ENCODE peak calls at places on chromosomes 12 and 14, in nine cellular contexts. Q is RWPE2, W is thoracic aorta, D is HepG2, A is stomach, N is tibial nerve, X is lower lobe of right lung, M is pancreas, O is Panc1. S is an unnamed sample. For H3K27me3, the result is how much of the 10 kb centered on the place peaks cover.

GRCh38 chr12:90854136-90854689 is 100.8 kb downstream of the CCER1 start:
- DNase-seq in Q (no peak), W (no peak), D (peak), A (no peak), N (peak), X (no peak), M (no peak), O (no peak), S (no peak)

GRCh38 chr14:102323102-102323501 is 3.6 kb downstream of the ZNF839 start:
- DNase-seq in Q (no peak), W (peak), D (peak), A (peak), N (peak), X (peak), M (peak), O (peak), S (no peak)

GRCh38 chr14:96754845-96755184 is 42.4 kb upstream of the VRK1 start:
- DNase-seq in Q (no peak), W (no peak), D (no peak), A (no peak), N (no peak), X (no peak), M (no peak), O (no peak), S (no peak)

GRCh38 chr14:76786556-76786955 is 25.3 kb downstream of the VASH1 start:
- DNase-seq in Q (no peak), W (no peak), D (no peak), A (no peak), N (no peak), X (no peak), M (no peak), O (no peak), S (no peak)

GRCh38 chr14:90194706-90195105 is 61.6 kb upstream of the PSMC1 start:
- DNase-seq in Q (no peak), W (no peak), D (no peak), A (no peak), N (no peak), X (no peak), M (no peak), O (no peak), S (no peak)

GRCh38 chr12:49882248-49882850 is 21.4 kb downstream of the FAIM2 start:
- DNase-seq in Q (no peak), W (no peak), D (no peak), A (no peak), N (no peak), X (no peak), M (no peak), O (no peak), S (no peak)

GRCh38 chr14:80388980-80389711 is 177.8 kb upstream of the DIO2 start:
- DNase-seq in Q (no peak), W (no peak), D (no peak), A (no peak), N (no peak), X (no peak), M (no peak), O (no peak), S (no peak)

GRCh38 chr12:54588110-54588831 is at the start of gene PPP1R1A:
- DNase-seq in Q (no peak), W (no peak), D (no peak), A (peak), N (no peak), X (no peak), M (peak), O (no peak), S (no peak)

GRCh38 chr14:28596336-28596735 is 170.3 kb upstream of the FOXG1 start:
- DNase-seq in Q (no peak), W (no peak), D (no peak), A (no peak), N (no peak), X (no peak), M (no peak), O (no peak), S (no peak)

GRCh38 chr14:64465208-64465821 is at the start of gene AKAP5:
- DNase-seq in Q (no peak), W (no peak), D (peak), A (peak), N (peak), X (peak), M (peak), O (no peak), S (peak)

GRCh38 chr14:62289471-62289870 is 527.3 kb downstream of the SNAPC1 start:
- DNase-seq in Q (no peak), W (no peak), D (no peak), A (no peak), N (no peak), X (no peak), M (no peak), O (no peak), S (no peak)

GRCh38 chr14:51248041-51248987 is 8.3 kb downstream of the TMX1 start:
- DNase-seq in Q (no peak), W (no peak), D (no peak), A (no peak), N (no peak), X (no peak), M (no peak), O (no peak), S (no peak)

GRCh38 chr12:2483713-2484112 is 311.1 kb upstream of the FKBP4 start:
- DNase-seq in Q (no peak), W (no peak), D (no peak), A (no peak), N (no peak), X (no peak), M (no peak), O (no peak), S (no peak)

DNA sequence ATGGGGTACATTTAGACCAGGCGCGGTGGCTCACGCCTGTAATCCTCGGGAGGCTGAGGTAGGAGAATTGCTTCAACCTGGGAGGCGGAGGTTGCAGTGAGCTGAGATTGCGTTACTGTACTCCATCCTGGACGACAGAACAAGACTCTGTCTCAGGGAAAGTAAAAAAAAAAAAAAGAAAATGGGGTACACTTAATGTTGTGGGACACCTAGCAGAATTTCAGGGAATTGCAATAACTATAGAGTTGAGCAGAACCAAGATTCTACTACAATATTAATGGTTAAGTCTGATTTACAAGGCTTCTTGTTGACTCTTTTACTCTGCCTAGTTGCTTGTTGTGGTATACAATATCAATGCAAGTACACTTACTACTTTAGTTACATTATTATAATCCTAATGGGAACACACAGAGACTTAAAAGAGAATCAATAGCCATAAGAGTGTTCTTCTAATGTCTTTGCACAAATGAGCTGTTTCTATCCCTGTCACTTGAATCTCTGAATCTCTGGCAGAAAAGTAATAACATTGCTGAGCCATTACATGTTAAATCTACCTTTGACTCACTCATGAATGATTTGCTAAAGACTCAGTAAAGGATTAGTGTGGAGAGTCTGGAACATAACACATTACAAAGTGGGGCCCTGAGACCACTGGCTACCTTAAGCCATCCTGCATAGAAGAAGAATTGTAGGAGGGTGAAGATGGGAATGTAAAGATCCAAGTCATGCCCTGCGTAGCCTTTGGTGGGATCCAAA is 22.7 kb downstream of the BEST3 start:
- DNase-seq in Q (no peak), W (no peak), D (no peak), A (no peak), N (no peak), X (no peak), M (no peak), O (no peak), S (no peak)
- TF ChIP-seq CTCF in Q (peak), W (no peak), D (no peak), A (no peak), N (no peak), X (no peak), M (no peak), O (peak), S (no peak)

DNA sequence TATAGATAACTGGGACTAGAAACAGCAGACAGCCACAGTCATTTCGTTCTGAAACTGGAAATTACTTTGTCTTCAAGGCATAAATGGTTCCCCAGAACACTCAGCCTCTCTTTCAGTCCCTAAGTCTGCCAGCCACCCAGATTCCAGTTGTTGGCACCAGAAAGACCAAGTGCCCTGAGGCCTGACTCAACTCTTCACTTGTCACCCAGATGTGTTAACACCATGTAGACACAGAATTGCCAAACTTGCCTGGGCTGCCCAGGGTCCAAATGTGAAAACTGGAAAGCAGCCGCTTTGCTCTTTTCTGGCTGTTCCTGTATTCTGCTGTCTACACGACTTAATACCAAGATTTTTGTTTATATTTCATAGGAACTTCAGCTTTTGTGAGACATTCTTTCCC is 3.0 kb upstream of the LGALS3 start:
- DNase-seq in Q (no peak), W (no peak), D (no peak), A (no peak), N (no peak), X (no peak), M (no peak), O (no peak), S (no peak)
- H3K27ac ChIP-seq in Q (no peak), W (peak), D (no peak), A (peak), N (peak), X (peak), M (no peak), O (peak), S (no peak)

GRCh38 chr12:4044736-4045432 is 171.7 kb upstream of the PARP11 start:
- DNase-seq in Q (no peak), W (no peak), D (no peak), A (no peak), N (no peak), X (no peak), M (no peak), O (no peak), S (no peak)
- H3K27me3 ChIP-seq in Q (under half), W (under half), D (under half), A (under half), N (under half), X (under half), M (under half), O (under half), S (under half)

DNA sequence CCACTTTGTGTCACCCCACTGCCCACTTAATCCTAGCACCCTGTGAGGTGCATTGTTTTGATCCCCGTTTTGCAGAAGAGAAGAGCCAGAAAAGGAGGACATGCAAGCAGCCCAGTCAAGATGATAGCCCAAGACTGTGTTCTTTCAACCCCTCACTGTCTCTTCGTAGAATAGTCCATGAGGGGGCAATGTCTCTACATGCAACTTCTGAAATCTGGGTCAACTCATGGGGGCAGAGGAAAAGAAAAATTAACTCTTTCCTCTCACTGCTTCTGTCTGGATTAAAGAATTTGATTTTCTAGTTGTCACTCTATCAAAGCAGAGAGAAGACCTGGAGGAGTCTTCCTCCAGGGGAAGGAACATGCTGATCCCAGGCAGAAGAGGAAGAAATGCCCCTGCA is 229.6 kb upstream of the NOS1 start:
- DNase-seq in Q (no peak), W (no peak), D (no peak), A (no peak), N (no peak), X (no peak), M (no peak), O (no peak), S (no peak)
- TF ChIP-seq CTCF in Q (peak), W (no peak), D (peak), A (no peak), N (no peak), X (no peak), M (no peak), O (peak), S (no peak)

DNA sequence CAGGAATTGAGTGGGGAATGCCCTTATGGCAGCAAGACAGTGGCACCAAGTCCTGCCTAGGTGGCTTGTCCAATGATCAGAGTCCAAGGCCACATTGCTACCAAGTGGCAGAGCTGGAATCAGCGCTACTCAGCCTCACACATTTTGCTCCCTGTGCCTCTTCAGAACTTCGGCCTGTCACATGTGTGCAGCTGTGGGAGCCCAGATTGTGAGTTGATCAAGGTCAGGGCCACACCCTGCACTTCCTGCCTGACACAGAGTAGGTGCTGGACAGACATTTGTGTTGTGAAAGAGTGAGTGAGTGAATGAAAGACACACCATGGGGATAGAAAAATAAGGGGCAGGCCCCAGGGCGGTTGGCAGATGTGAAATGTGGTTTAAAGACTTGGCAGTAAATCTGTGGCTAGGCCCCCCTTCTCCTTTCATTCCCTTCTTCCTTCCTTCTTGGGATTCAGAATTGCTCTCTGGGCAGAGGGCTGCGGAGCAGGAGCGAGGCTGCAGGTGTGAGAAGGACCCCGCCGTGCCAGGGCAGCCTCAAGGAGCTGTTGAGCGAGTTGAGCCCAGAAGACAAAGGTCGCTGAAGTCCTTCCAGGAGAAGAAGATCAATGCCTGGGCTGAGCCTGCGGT is 83.5 kb downstream of the SLC25A47 start:
- DNase-seq in Q (no peak), W (no peak), D (peak), A (peak), N (peak), X (no peak), M (no peak), O (no peak), S (peak)
- H3K27ac ChIP-seq in Q (peak), W (no peak), D (no peak), A (peak), N (peak), X (no peak), M (peak), O (no peak), S (no peak)

GRCh38 chr14:35367056-35367372 is 37.5 kb downstream of the NFKBIA start:
- DNase-seq in Q (no peak), W (no peak), D (no peak), A (no peak), N (no peak), X (no peak), M (no peak), O (no peak), S (no peak)
- H3K27me3 ChIP-seq in Q (under half), W (under half), D (under half), A (under half), N (under half), X (under half), M (under half), O (under half), S (under half)

GRCh38 chr14:95322646-95323045 is 2.9 kb upstream of the CLMN start:
- DNase-seq in Q (no peak), W (no peak), D (no peak), A (no peak), N (no peak), X (no peak), M (no peak), O (no peak), S (no peak)
- TF ChIP-seq CTCF in Q (no peak), W (no peak), D (no peak), A (no peak), N (no peak), X (no peak), M (no peak), O (no peak), S (no peak)

GRCh38 chr14:53850714-53851296 is 105.8 kb downstream of the BMP4 start:
- DNase-seq in Q (no peak), W (no peak), D (peak), A (no peak), N (no peak), X (no peak), M (no peak), O (no peak), S (no peak)
- H3K27ac ChIP-seq in Q (peak), W (no peak), D (peak), A (no peak), N (no peak), X (no peak), M (no peak), O (no peak), S (no peak)

DNA sequence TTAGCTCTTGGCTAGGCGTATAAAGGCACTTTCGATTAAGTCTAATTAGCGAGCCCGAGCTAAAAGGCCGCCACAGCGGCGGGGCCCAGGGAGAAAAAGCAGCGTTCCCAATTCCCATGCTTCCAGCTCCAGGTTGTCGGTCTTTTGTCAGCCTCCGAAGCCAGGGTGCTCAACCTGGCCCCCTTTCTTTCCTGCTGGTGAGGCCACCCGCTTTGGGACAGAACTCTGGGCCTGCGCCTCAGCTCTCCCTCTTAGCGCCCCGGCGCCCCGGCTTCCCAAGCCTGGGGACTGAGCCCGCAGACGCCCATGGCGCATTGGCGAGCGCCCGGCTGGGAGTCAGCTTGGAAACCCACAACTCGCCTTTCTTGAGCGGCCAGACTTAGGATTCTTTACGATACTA is 33.4 kb upstream of the TBX5 start:
- DNase-seq in Q (no peak), W (no peak), D (no peak), A (no peak), N (no peak), X (no peak), M (no peak), O (no peak), S (no peak)
- H3K27me3 ChIP-seq in Q (half or more), W (under half), D (half or more), A (half or more), N (half or more), X (half or more), M (under half), O (under half), S (under half)

GRCh38 chr12:104668274-104668718 is 211.5 kb downstream of the CHST11 start:
- DNase-seq in Q (no peak), W (no peak), D (no peak), A (no peak), N (no peak), X (peak), M (no peak), O (no peak), S (no peak)

GRCh38 chr12:104667139-104667538 is 210.4 kb downstream of the CHST11 start:
- DNase-seq in Q (no peak), W (no peak), D (no peak), A (no peak), N (no peak), X (no peak), M (no peak), O (no peak), S (no peak)

GRCh38 chr12:104670439-104671406 is 214.0 kb downstream of the CHST11 start:
- DNase-seq in Q (no peak), W (no peak), D (no peak), A (no peak), N (no peak), X (peak), M (no peak), O (no peak), S (no peak)

GRCh38 chr12:104669851-104670337 is 213.1 kb downstream of the CHST11 start:
- DNase-seq in Q (no peak), W (no peak), D (no peak), A (peak), N (no peak), X (peak), M (no peak), O (no peak), S (no peak)

GRCh38 chr12:104669057-104669770 is 212.5 kb downstream of the CHST11 start:
- DNase-seq in Q (no peak), W (no peak), D (no peak), A (peak), N (no peak), X (peak), M (peak), O (no peak), S (no peak)
- TF ChIP-seq CTCF in Q (no peak), W (no peak), D (no peak), A (peak), N (no peak), X (no peak), M (no peak), O (peak), S (no peak)